ENCODE peak calls at places on chromosomes 2 and 18, in ten cellular contexts. W, L, D, N, S, P, U, Z, F and T are unnamed samples.

GRCh38 chr2:44623622-44624351 is 262.0 kb downstream of the CAMKMT start:
- DNase-seq in P (peak; percentile 72), W (no peak), D (no peak), Z (no peak), N (no peak), F (no peak), S (no peak), L (no peak), U (no peak), T (no peak)

GRCh38 chr18:2963048-2963447 is 49.9 kb downstream of the LPIN2 start:
- DNase-seq in Z (no peak), P (no peak), N (no peak), U (no peak), L (no peak), W (no peak), F (no peak), D (no peak), S (no peak), T (no peak)

GRCh38 chr2:56331810-56332209 is 148.0 kb downstream of the CCDC85A start:
- DNase-seq in S (no peak), F (no peak), Z (no peak), N (no peak), L (no peak), W (no peak), D (no peak), P (no peak), U (no peak), T (no peak)

GRCh38 chr2:64291181-64291580 is 147.0 kb upstream of the PELI1 start:
- DNase-seq in N (no peak), D (no peak), P (no peak), Z (no peak), W (no peak), S (peak; percentile 94), U (peak; percentile 34), L (peak; percentile 39), F (no peak), T (peak; percentile 48)

GRCh38 chr2:128305555-128306080 is 13.1 kb downstream of the HS6ST1 start:
- DNase-seq in F (no peak), P (peak; percentile 73), D (no peak), W (no peak), N (peak; percentile 27), U (no peak), Z (peak; percentile 99), L (peak; percentile 52), S (peak; percentile 51), T (no peak)

GRCh38 chr2:17164550-17164949 is 353.7 kb downstream of the RAD51AP2 start:
- DNase-seq in P (no peak), L (no peak), N (no peak), U (no peak), F (no peak), D (no peak), Z (no peak), S (no peak), W (no peak), T (no peak)

GRCh38 chr18:24055878-24056277 is 41.3 kb downstream of the TTC39C start:
- DNase-seq in P (peak; percentile 20), Z (no peak), L (no peak), D (no peak), S (no peak), N (no peak), U (peak; percentile 13), W (no peak), F (no peak), T (no peak)

GRCh38 chr2:88187038-88187676 is 17.0 kb downstream of the THNSL2 start:
- DNase-seq in L (peak; percentile 61), S (peak; percentile 51), P (peak; percentile 78), Z (peak; percentile 40), U (no peak), F (peak; percentile 91), D (peak; percentile 8), W (peak; percentile 10), N (peak; percentile 71), T (no peak)

GRCh38 chr2:160652236-160652635 is 158.6 kb upstream of the RBMS1 start:
- DNase-seq in Z (no peak), P (no peak), L (peak; percentile 34), N (no peak), W (peak; percentile 97), S (peak; percentile 56), D (peak; percentile 61), U (no peak), F (no peak), T (no peak)

GRCh38 chr2:203579131-203579643 is 44.1 kb upstream of the RAPH1 start:
- DNase-seq in D (peak; percentile 14), P (no peak), N (peak; percentile 27), Z (no peak), W (peak; percentile 27), U (peak; percentile 65), S (peak; percentile 59), F (peak; percentile 33), L (no peak), T (no peak)

GRCh38 chr2:191199929-191200328 is 45.3 kb upstream of the MYO1B start:
- DNase-seq in P (no peak), L (no peak), F (no peak), S (no peak), D (no peak), U (no peak), Z (no peak), W (no peak), N (no peak), T (no peak)

GRCh38 chr2:231272961-231273360 is 74.5 kb downstream of the ARMC9 start:
- DNase-seq in L (no peak), Z (no peak), P (no peak), F (no peak), S (no peak), N (no peak), U (no peak), D (no peak), W (no peak), T (no peak)

GRCh38 chr2:64859208-64860161 is 129.7 kb upstream of the SLC1A4 start:
- DNase-seq in D (no peak), P (peak; percentile 70), S (peak; percentile 91), U (peak; percentile 84), Z (no peak), N (peak; percentile 96), W (no peak), L (peak; percentile 91), F (peak; percentile 78), T (peak; percentile 94)

GRCh38 chr18:55475916-55476315 is 112.1 kb downstream of the TCF4 start:
- DNase-seq in W (no peak), D (no peak), L (no peak), F (no peak), N (no peak), U (no peak), P (no peak), Z (no peak), S (no peak), T (no peak)

GRCh38 chr18:63430526-63430925 is 8.2 kb upstream of the VPS4B start:
- DNase-seq in P (no peak), F (no peak), N (no peak), Z (no peak), D (no peak), L (no peak), W (no peak), U (no peak), S (no peak), T (no peak)